ENCODE peak calls at places on chromosomes 4 and X, in six cellular contexts. T is SK-N-SH, S is HepG2, R is K562, N is H1, B is GM12878. O is an unnamed sample.

GRCh38 chr4:89410687-89411086 is 103.1 kb upstream of the GPRIN3 start:
- DNase-seq in T (no peak), S (no peak), R (no peak), N (no peak), B (no peak), O (no peak)

GRCh38 chr4:3836802-3837601 is 70.8 kb downstream of the ADRA2C start:
- DNase-seq in T (no peak), S (peak; percentile 99), R (peak; percentile 89), N (no peak), B (no peak), O (peak; percentile 7)

GRCh38 chrX:18793601-18794089 is 86.2 kb downstream of the PPEF1 start:
- DNase-seq in T (peak; percentile 43), S (peak; percentile 1), R (peak; percentile 27), N (no peak), B (no peak), O (no peak)

GRCh38 chr4:151678048-151678853 is 82.6 kb downstream of the GATB start:
- DNase-seq in T (peak; percentile 58), S (no peak), R (no peak), N (no peak), B (no peak), O (no peak)

GRCh38 chrX:111568356-111568755 is 56.9 kb downstream of the SERTM2 start:
- DNase-seq in T (peak; percentile 17), S (peak; percentile 0), R (peak; percentile 5), N (no peak), B (no peak), O (peak; percentile 6)

GRCh38 chrX:57929373-57929772 is 19.1 kb upstream of the ZXDA start:
- DNase-seq in T (no peak), S (peak; percentile 2), R (no peak), N (no peak), B (no peak), O (peak; percentile 8)

GRCh38 chrX:153649178-153649914 is 2.3 kb downstream of the DUSP9 start:
- DNase-seq in T (peak; percentile 84), S (peak; percentile 70), R (peak; percentile 54), N (no peak), B (no peak), O (no peak)

GRCh38 chrX:119455264-119455663 is 13.0 kb upstream of the SLC25A5 start:
- DNase-seq in T (no peak), S (no peak), R (no peak), N (no peak), B (no peak), O (no peak)

GRCh38 chr4:33959519-33959918 is 2284.8 kb downstream of the ARAP2 start:
- DNase-seq in T (no peak), S (no peak), R (no peak), N (no peak), B (no peak), O (no peak)

GRCh38 chrX:38215141-38215540 is 5.5 kb downstream of the SRPX start:
- DNase-seq in T (no peak), S (no peak), R (no peak), N (no peak), B (no peak), O (no peak)

GRCh38 chr4:65508169-65508568 is 162.1 kb downstream of the EPHA5 start:
- DNase-seq in T (no peak), S (no peak), R (no peak), N (no peak), B (no peak), O (no peak)

GRCh38 chrX:12610079-12610478 is 181.1 kb upstream of the PRPS2 start:
- DNase-seq in T (no peak), S (no peak), R (no peak), N (no peak), B (no peak), O (no peak)

GRCh38 chr4:89837385-89837995 is 529 bp upstream of the SNCA start:
- DNase-seq in T (peak; percentile 54), S (no peak), R (no peak), N (peak; percentile 31), B (no peak), O (no peak)

GRCh38 chr4:33013280-33013679 is 2293.1 kb downstream of the PCDH7 start:
- DNase-seq in T (no peak), S (no peak), R (no peak), N (no peak), B (no peak), O (no peak)

GRCh38 chrX:134244043-134244442 is 7.1 kb downstream of the CCDC160 start:
- DNase-seq in T (no peak), S (no peak), R (no peak), N (no peak), B (no peak), O (no peak)

GRCh38 chr4:8050555-8051206 is 107.9 kb downstream of the ABLIM2 start:
- DNase-seq in T (peak; percentile 88), S (peak; percentile 92), R (no peak), N (peak; percentile 65), B (no peak), O (no peak)

GRCh38 chrX:2628751-2629315 is 62.3 kb upstream of the CD99 start:
- DNase-seq in T (no peak), S (peak; percentile 52), R (no peak), N (no peak), B (no peak), O (no peak)

GRCh38 chrX:2635366-2635765 is 55.7 kb upstream of the CD99 start:
- DNase-seq in T (no peak), S (no peak), R (no peak), N (no peak), B (no peak), O (no peak)

GRCh38 chrX:2631743-2632532 is 59.2 kb upstream of the CD99 start:
- DNase-seq in T (no peak), S (no peak), R (no peak), N (no peak), B (no peak), O (no peak)

GRCh38 chrX:2629316-2630168 is 61.6 kb upstream of the CD99 start:
- DNase-seq in T (no peak), S (peak; percentile 28), R (peak; percentile 13), N (no peak), B (no peak), O (no peak)

GRCh38 chrX:2632533-2633504 is 58.3 kb upstream of the CD99 start:
- DNase-seq in T (no peak), S (no peak), R (no peak), N (no peak), B (no peak), O (no peak)
- H2AFZ ChIP-seq in T (no peak overlapping the region), S (no peak overlapping the region), R (peak overlapping the region; percentile 82), N (no peak overlapping the region), B (peak overlapping the region; percentile 71), O (no peak overlapping the region)

GRCh38 chrX:107675365-107675654 is 47.0 kb downstream of the PRPS1 start:
- DNase-seq in T (no peak), S (no peak), R (no peak), N (no peak), B (no peak), O (no peak)

GRCh38 chrX:107673401-107673800 is 45.1 kb downstream of the PRPS1 start:
- DNase-seq in T (no peak), S (no peak), R (no peak), N (no peak), B (no peak), O (no peak)

GRCh38 chrX:107673933-107674479 is 45.7 kb downstream of the PRPS1 start:
- DNase-seq in T (no peak), S (no peak), R (peak; percentile 57), N (no peak), B (peak; percentile 79), O (no peak)

GRCh38 chrX:107674480-107675364 is 46.4 kb downstream of the PRPS1 start:
- DNase-seq in T (no peak), S (no peak), R (peak; percentile 31), N (no peak), B (no peak), O (no peak)

DNA sequence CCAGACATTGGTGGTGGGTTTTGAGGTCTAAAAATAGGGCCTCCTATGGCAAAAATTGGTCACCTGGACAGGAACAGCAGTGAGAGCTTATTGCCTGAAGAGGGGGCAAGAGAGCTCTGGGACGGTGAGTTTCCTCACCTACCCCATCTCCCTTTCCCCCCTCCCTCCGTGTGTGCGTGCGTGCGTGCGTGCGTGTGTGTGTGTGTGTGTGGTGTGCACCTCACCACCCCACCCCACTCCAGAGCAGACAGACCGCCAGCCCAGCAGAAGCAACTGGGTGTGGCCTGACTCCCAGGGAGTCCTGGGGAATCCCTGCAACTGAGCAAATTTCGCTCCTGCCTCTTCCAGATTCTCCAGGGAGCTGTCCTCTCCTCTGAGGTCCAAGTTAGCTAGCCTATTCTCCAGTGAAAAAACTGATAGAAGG is 44.7 kb downstream of the PRPS1 start:
- DNase-seq in T (peak; percentile 67), S (peak; percentile 28), R (peak; percentile 70), N (no peak), B (no peak), O (peak; percentile 63)
- TF ChIP-seq YY1 in T (no peak), S (no peak), R (no peak), N (no peak), B (no peak), O (no peak)

GRCh38 chr4:122798101-122798500 is 28.5 kb upstream of the FGF2 start:
- DNase-seq in T (peak; percentile 23), S (peak; percentile 13), R (peak; percentile 46), N (no peak), B (no peak), O (no peak)
- H2AFZ ChIP-seq in T (peak overlapping the region; percentile 91), S (no peak overlapping the region), R (peak overlapping the region; percentile 64), N (no peak overlapping the region), B (no peak overlapping the region), O (peak overlapping the region; percentile 96)

GRCh38 chr4:55636622-55636999 is 513 bp upstream of the NMU start:
- DNase-seq in T (peak; percentile 44), S (no peak), R (no peak), N (no peak), B (no peak), O (no peak)
- TF ChIP-seq YY1 in T (no peak), S (no peak), R (no peak), N (no peak), B (no peak), O (no peak)

DNA sequence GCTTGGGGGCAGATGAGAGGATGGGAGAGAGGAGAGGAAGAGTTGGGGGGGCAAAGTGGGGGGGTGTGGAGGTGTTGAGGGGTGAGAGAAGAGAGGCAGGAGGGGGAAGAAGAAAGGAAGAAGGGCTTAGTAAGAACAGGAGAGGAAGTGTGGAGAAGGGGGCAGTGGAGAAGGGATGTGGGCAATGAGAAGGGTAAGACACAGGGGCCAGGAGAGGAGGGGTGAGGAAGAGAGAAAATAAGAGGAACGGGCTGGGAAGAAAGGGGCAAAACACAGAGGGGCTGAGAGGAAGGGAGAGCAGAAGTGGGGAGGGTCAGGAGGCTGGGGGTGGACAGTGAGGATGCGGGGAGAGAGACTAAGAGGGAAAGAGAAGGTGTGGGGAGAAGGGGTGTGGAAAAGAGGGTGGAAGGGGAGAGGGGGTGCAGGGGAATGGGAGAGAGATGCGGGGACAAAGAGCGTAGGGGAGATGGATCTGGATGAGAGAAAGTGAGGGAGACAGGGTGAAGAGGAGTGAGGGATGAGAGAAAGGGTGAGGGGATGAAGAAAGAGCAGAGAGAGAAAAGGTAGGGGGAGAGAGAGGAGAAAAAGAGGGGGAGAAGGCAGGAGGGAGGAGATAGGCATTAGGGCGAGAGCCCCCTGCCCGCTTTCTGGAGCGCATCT is 12.9 kb downstream of the SH3KBP1 start:
- DNase-seq in T (no peak), S (no peak), R (no peak), N (no peak), B (no peak), O (no peak)
- H2AFZ ChIP-seq in T (no peak overlapping the region), S (no peak overlapping the region), R (no peak overlapping the region), N (no peak overlapping the region), B (no peak overlapping the region), O (no peak overlapping the region)